ENCODE peak calls at places on chromosomes 3 and 15, in five cellular contexts. S is bronchial epithelial cell, V is AG04449, P is posterior cingulate gyrus, H is amniotic epithelial cell. R is an unnamed sample.

GRCh38 chr15:41971089-41971892 is 1.1 kb downstream of the EHD4 start:
- DNase-seq in S (peak), V (no peak), P (peak), H (peak), R (peak)

GRCh38 chr3:100360757-100361496 is 26.4 kb downstream of the NIT2 start:
- DNase-seq in S (peak), V (no peak), P (no peak), H (no peak), R (peak)

GRCh38 chr3:17639765-17640164 is 102.7 kb downstream of the TBC1D5 start:
- DNase-seq in S (peak), V (peak), P (no peak), H (peak), R (peak)

GRCh38 chr3:11498646-11499045 is 145.1 kb downstream of the VGLL4 start:
- DNase-seq in S (peak), V (no peak), P (no peak), H (peak), R (peak)

GRCh38 chr3:54120657-54121403 is 1.5 kb upstream of the CACNA2D3 start:
- DNase-seq in S (no peak), V (no peak), P (peak), H (no peak), R (no peak)

GRCh38 chr3:9957214-9957613 is 5.0 kb upstream of the PRRT3 start:
- DNase-seq in S (no peak), V (no peak), P (peak), H (peak), R (peak)

GRCh38 chr3:114672692-114673447 is 379.0 kb downstream of the TIGIT start:
- DNase-seq in S (no peak), V (no peak), P (no peak), H (no peak), R (no peak)

GRCh38 chr3:8482960-8483665 is 18.5 kb upstream of the LMCD1 start:
- DNase-seq in S (peak), V (peak), P (peak), H (peak), R (peak)

GRCh38 chr3:195896361-195897080 is 11.8 kb downstream of the TNK2 start:
- DNase-seq in S (no peak), V (no peak), P (peak), H (peak), R (peak)

GRCh38 chr3:149658444-149659172 is 783 bp upstream of the WWTR1 start:
- DNase-seq in S (peak), V (peak), P (peak), H (peak), R (peak)

GRCh38 chr15:49645277-49645676 is 24.4 kb downstream of the DTWD1 start:
- DNase-seq in S (no peak), V (no peak), P (no peak), H (no peak), R (no peak)

GRCh38 chr15:94555842-94556516 is 324.6 kb downstream of the MCTP2 start:
- DNase-seq in S (no peak), V (no peak), P (no peak), H (no peak), R (no peak)

GRCh38 chr15:50786871-50787270 is 21.4 kb upstream of the SPPL2A start:
- DNase-seq in S (peak), V (no peak), P (no peak), H (peak), R (peak)

GRCh38 chr3:185585523-185585861 is 603 bp upstream of the SENP2 start:
- DNase-seq in S (no peak), V (no peak), P (no peak), H (no peak), R (no peak)

GRCh38 chr3:35832140-35832571 is 192.8 kb downstream of the ARPP21 start:
- DNase-seq in S (peak), V (no peak), P (no peak), H (no peak), R (no peak)